ENCODE peak calls at places on chromosomes 4 and X, in seven cellular contexts. E, P, A, Q, B, X and I are unnamed samples. For H3K27me3, the result is how much of the 10 kb centered on the place peaks cover.

GRCh38 chrX:40938418-40938817 is 146.8 kb upstream of the USP9X start:
- DNase-seq in E (peak), P (no peak), A (no peak), Q (no peak), B (no peak), X (no peak), I (no peak)

GRCh38 chrX:150486011-150486410 is 82.4 kb upstream of the MTM1 start:
- DNase-seq in E (peak), P (peak), A (peak), Q (no peak), B (no peak), X (peak), I (no peak)

GRCh38 chr4:12724520-12724919 is 759.6 kb downstream of the RAB28 start:
- DNase-seq in E (no peak), P (no peak), A (no peak), Q (no peak), B (no peak), X (no peak), I (no peak)

GRCh38 chr4:6937748-6938147 is 28.1 kb downstream of the TBC1D14 start:
- DNase-seq in E (no peak), P (no peak), A (no peak), Q (no peak), B (no peak), X (no peak), I (no peak)

GRCh38 chr4:124846306-124846705 is 133.8 kb upstream of the ANKRD50 start:
- DNase-seq in E (no peak), P (no peak), A (no peak), Q (no peak), B (no peak), X (no peak), I (no peak)

GRCh38 chrX:146278381-146278780 is 460.8 kb downstream of the SLITRK2 start:
- DNase-seq in E (no peak), P (no peak), A (no peak), Q (no peak), B (no peak), X (no peak), I (no peak)

GRCh38 chr4:7045961-7046921 is 3.1 kb downstream of the TADA2B start:
- DNase-seq in E (no peak), P (no peak), A (peak), Q (no peak), B (no peak), X (no peak), I (no peak)

GRCh38 chrX:54030329-54030728 is 13.9 kb downstream of the PHF8 start:
- DNase-seq in E (no peak), P (no peak), A (no peak), Q (no peak), B (no peak), X (no peak), I (no peak)

GRCh38 chrX:57227691-57228090 is 58.8 kb upstream of the FAAH2 start:
- DNase-seq in E (no peak), P (no peak), A (no peak), Q (no peak), B (no peak), X (no peak), I (no peak)

GRCh38 chr4:3313139-3313538 is 20.3 kb downstream of the RGS12 start:
- DNase-seq in E (no peak), P (no peak), A (no peak), Q (no peak), B (no peak), X (no peak), I (no peak)

GRCh38 chrX:17859609-17860178 is 1.4 kb downstream of the RAI2 start:
- DNase-seq in E (no peak), P (no peak), A (no peak), Q (no peak), B (no peak), X (peak), I (no peak)

GRCh38 chrX:17860179-17860780 is 818 bp downstream of the RAI2 start:
- DNase-seq in E (no peak), P (no peak), A (no peak), Q (no peak), B (no peak), X (no peak), I (no peak)

GRCh38 chrX:17860811-17861495 is at the start of gene RAI2:
- DNase-seq in E (no peak), P (no peak), A (peak), Q (no peak), B (no peak), X (peak), I (no peak)

GRCh38 chrX:17861496-17862011 is 456 bp upstream of the RAI2 start:
- DNase-seq in E (no peak), P (no peak), A (no peak), Q (no peak), B (no peak), X (no peak), I (no peak)
- H3K27me3 ChIP-seq in E (under half), P (under half), A (under half), Q (under half), B (under half), X (under half), I (under half)

GRCh38 chrX:124925681-124926080 is 394.0 kb upstream of the TEX13C start:
- DNase-seq in E (no peak), P (no peak), A (no peak), Q (no peak), B (no peak), X (no peak), I (no peak)
- H3K27me3 ChIP-seq in E (under half), P (under half), A (under half), Q (under half), B (under half), X (under half), I (under half)

DNA sequence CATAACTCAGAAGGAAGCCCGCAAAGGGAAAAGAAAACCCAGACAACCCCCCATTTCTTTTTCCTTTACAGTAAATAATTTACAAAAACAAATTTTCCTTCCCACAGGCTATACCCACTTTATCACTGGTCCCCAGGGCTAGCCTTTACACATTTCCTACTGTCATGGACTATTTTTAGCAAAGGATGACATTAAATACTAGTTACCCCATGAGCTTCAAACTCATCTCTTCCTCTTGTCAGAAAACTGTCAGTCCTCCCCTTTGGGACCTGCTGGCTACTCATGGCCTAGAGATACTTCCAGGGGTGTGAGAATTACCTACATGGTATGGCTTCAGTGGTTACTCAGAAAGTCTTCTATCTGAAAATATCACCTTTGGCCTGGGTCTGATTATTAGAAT is 11.9 kb downstream of the TSC22D3 start:
- DNase-seq in E (no peak), P (no peak), A (no peak), Q (no peak), B (no peak), X (no peak), I (no peak)
- H3K27me3 ChIP-seq in E (under half), P (under half), A (under half), Q (under half), B (under half), X (under half), I (under half)

DNA sequence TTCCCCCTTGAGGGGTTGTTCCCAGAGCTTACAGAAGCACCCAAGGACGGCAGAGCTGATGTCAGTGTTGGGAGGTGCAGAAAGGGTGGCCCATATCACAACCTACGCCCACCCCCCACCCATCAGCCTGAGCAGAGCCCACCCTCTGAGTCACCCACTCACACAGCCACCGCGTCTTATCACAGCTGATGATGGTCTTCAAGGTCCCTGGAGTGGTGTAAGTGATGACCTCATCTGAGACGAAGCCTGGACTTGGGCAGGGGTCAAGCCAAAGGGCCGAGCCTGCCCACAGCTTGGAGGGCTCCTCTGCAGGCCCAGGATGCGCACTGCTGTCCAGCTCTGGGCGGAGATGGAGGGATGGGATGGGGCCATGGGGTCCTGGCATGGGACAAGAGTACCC is 3.0 kb upstream of the HTRA3 start:
- DNase-seq in E (no peak), P (no peak), A (no peak), Q (no peak), B (no peak), X (no peak), I (no peak)
- H3K27me3 ChIP-seq in E (under half), P (under half), A (under half), Q (under half), B (under half), X (under half), I (under half)

GRCh38 chr4:133149932-133150642 is 993 bp downstream of the PCDH10 start:
- DNase-seq in E (no peak), P (no peak), A (no peak), Q (no peak), B (peak), X (no peak), I (no peak)

GRCh38 chr4:133150643-133151300 is 1.7 kb downstream of the PCDH10 start:
- DNase-seq in E (peak), P (no peak), A (peak), Q (no peak), B (peak), X (no peak), I (no peak)

GRCh38 chr4:133147922-133148689 is 988 bp upstream of the PCDH10 start:
- DNase-seq in E (peak), P (no peak), A (no peak), Q (no peak), B (peak), X (no peak), I (no peak)

GRCh38 chr4:133148690-133149363 is at the start of gene PCDH10:
- DNase-seq in E (peak), P (no peak), A (peak), Q (peak), B (peak), X (peak), I (peak)

GRCh38 chr4:133149364-133149695 is 236 bp downstream of the PCDH10 start:
- DNase-seq in E (no peak), P (no peak), A (no peak), Q (no peak), B (no peak), X (no peak), I (no peak)
- H3K27me3 ChIP-seq in E (under half), P (under half), A (half or more), Q (under half), B (under half), X (half or more), I (under half)